ENCODE peak calls at places on chromosomes 12 and 14, in seven cellular contexts. One of them, this sample, is unnamed.

GRCh38 chr12:124497658-124498057 is 69.8 kb downstream of the NCOR2 start:
- DNase-seq in IMR-90: peak; percentile 96
- DNase-seq in GM23248: peak; percentile 99
- DNase-seq in SK-N-SH: peak; percentile 61
- DNase-seq in neuronal stem cell: no peak
- DNase-seq in endodermal cell: no peak
- DNase-seq in neural progenitor cell: no peak
- DNase-seq in this sample: no peak

GRCh38 chr14:39396448-39396847 is 35.8 kb downstream of the FBXO33 start:
- DNase-seq in IMR-90: peak; percentile 54
- DNase-seq in GM23248: peak; percentile 63
- DNase-seq in SK-N-SH: no peak
- DNase-seq in neuronal stem cell: no peak
- DNase-seq in endodermal cell: no peak
- DNase-seq in neural progenitor cell: no peak
- DNase-seq in this sample: no peak

GRCh38 chr12:62716037-62716436 is 218.9 kb downstream of the PPM1H start:
- DNase-seq in IMR-90: no peak
- DNase-seq in GM23248: no peak
- DNase-seq in SK-N-SH: no peak
- DNase-seq in neuronal stem cell: no peak
- DNase-seq in endodermal cell: no peak
- DNase-seq in neural progenitor cell: no peak
- DNase-seq in this sample: no peak

GRCh38 chr12:56581418-56582145 is 48.5 kb downstream of the BAZ2A start:
- DNase-seq in IMR-90: peak; percentile 69
- DNase-seq in GM23248: no peak
- DNase-seq in SK-N-SH: no peak
- DNase-seq in neuronal stem cell: no peak
- DNase-seq in endodermal cell: no peak
- DNase-seq in neural progenitor cell: no peak
- DNase-seq in this sample: no peak

GRCh38 chr14:49464885-49465284 is 121.3 kb downstream of the RPS29 start:
- DNase-seq in IMR-90: no peak
- DNase-seq in GM23248: peak; percentile 5
- DNase-seq in SK-N-SH: peak; percentile 5
- DNase-seq in neuronal stem cell: no peak
- DNase-seq in endodermal cell: peak; percentile 82
- DNase-seq in neural progenitor cell: peak; percentile 72
- DNase-seq in this sample: no peak

GRCh38 chr12:27343255-27344000 is 10.8 kb downstream of the BMAL2 start:
- DNase-seq in IMR-90: peak; percentile 97
- DNase-seq in GM23248: peak; percentile 94
- DNase-seq in SK-N-SH: no peak
- DNase-seq in neuronal stem cell: no peak
- DNase-seq in endodermal cell: no peak
- DNase-seq in neural progenitor cell: no peak
- DNase-seq in this sample: no peak

GRCh38 chr12:90128526-90128925 is 419.9 kb upstream of the ATP2B1 start:
- DNase-seq in IMR-90: no peak
- DNase-seq in GM23248: no peak
- DNase-seq in SK-N-SH: no peak
- DNase-seq in neuronal stem cell: no peak
- DNase-seq in endodermal cell: no peak
- DNase-seq in neural progenitor cell: no peak
- DNase-seq in this sample: no peak

GRCh38 chr14:35571598-35571997 is 37.6 kb downstream of the INSM2 start:
- DNase-seq in IMR-90: no peak
- DNase-seq in GM23248: no peak
- DNase-seq in SK-N-SH: no peak
- DNase-seq in neuronal stem cell: no peak
- DNase-seq in endodermal cell: no peak
- DNase-seq in neural progenitor cell: no peak
- DNase-seq in this sample: no peak

GRCh38 chr14:86788229-86788628 is 1204.8 kb downstream of the GALC start:
- DNase-seq in IMR-90: peak; percentile 47
- DNase-seq in GM23248: no peak
- DNase-seq in SK-N-SH: no peak
- DNase-seq in neuronal stem cell: no peak
- DNase-seq in endodermal cell: no peak
- DNase-seq in neural progenitor cell: no peak
- DNase-seq in this sample: no peak

GRCh38 chr12:109744991-109745942 is 31.6 kb downstream of the FAM222A start:
- DNase-seq in IMR-90: peak; percentile 24
- DNase-seq in GM23248: no peak
- DNase-seq in SK-N-SH: peak; percentile 4
- DNase-seq in neuronal stem cell: no peak
- DNase-seq in endodermal cell: peak; percentile 28
- DNase-seq in neural progenitor cell: no peak
- DNase-seq in this sample: peak; percentile 14

GRCh38 chr12:50740307-50740706 is 23.6 kb upstream of the ATF1 start:
- DNase-seq in IMR-90: no peak
- DNase-seq in GM23248: peak; percentile 63
- DNase-seq in SK-N-SH: no peak
- DNase-seq in neuronal stem cell: no peak
- DNase-seq in endodermal cell: no peak
- DNase-seq in neural progenitor cell: no peak
- DNase-seq in this sample: no peak

GRCh38 chr12:29691146-29691854 is 92.4 kb downstream of the TMTC1 start:
- DNase-seq in IMR-90: no peak
- DNase-seq in GM23248: no peak
- DNase-seq in SK-N-SH: no peak
- DNase-seq in neuronal stem cell: no peak
- DNase-seq in endodermal cell: peak; percentile 80
- DNase-seq in neural progenitor cell: peak; percentile 26
- DNase-seq in this sample: no peak
- H3K27ac ChIP-seq in IMR-90: no peak overlapping the region
- H3K27ac ChIP-seq in GM23248: no peak overlapping the region
- H3K27ac ChIP-seq in SK-N-SH: no peak overlapping the region
- H3K27ac ChIP-seq in neuronal stem cell: no peak overlapping the region
- H3K27ac ChIP-seq in endodermal cell: no peak overlapping the region
- H3K27ac ChIP-seq in neural progenitor cell: no peak overlapping the region
- H3K27ac ChIP-seq in this sample: no peak overlapping the region

GRCh38 chr12:6843118-6843902 is 2.6 kb downstream of the GNB3 start:
- DNase-seq in IMR-90: no peak
- DNase-seq in GM23248: no peak
- DNase-seq in SK-N-SH: peak; percentile 53
- DNase-seq in neuronal stem cell: no peak
- DNase-seq in endodermal cell: peak; percentile 92
- DNase-seq in neural progenitor cell: peak; percentile 37
- DNase-seq in this sample: no peak

GRCh38 chr12:6845395-6845794 is 4.7 kb downstream of the GNB3 start:
- DNase-seq in IMR-90: no peak
- DNase-seq in GM23248: no peak
- DNase-seq in SK-N-SH: no peak
- DNase-seq in neuronal stem cell: no peak
- DNase-seq in endodermal cell: no peak
- DNase-seq in neural progenitor cell: no peak
- DNase-seq in this sample: no peak

GRCh38 chr12:6847676-6848075 is 3.4 kb downstream of the CDCA3 start:
- DNase-seq in IMR-90: no peak
- DNase-seq in GM23248: no peak
- DNase-seq in SK-N-SH: no peak
- DNase-seq in neuronal stem cell: no peak
- DNase-seq in endodermal cell: no peak
- DNase-seq in neural progenitor cell: no peak
- DNase-seq in this sample: no peak

GRCh38 chr12:6849427-6849826 is 1.7 kb downstream of the CDCA3 start:
- DNase-seq in IMR-90: no peak
- DNase-seq in GM23248: no peak
- DNase-seq in SK-N-SH: no peak
- DNase-seq in neuronal stem cell: no peak
- DNase-seq in endodermal cell: no peak
- DNase-seq in neural progenitor cell: no peak
- DNase-seq in this sample: no peak

GRCh38 chr12:6846316-6846869 is 4.7 kb downstream of the CDCA3 start:
- DNase-seq in IMR-90: no peak
- DNase-seq in GM23248: no peak
- DNase-seq in SK-N-SH: no peak
- DNase-seq in neuronal stem cell: no peak
- DNase-seq in endodermal cell: no peak
- DNase-seq in neural progenitor cell: no peak
- DNase-seq in this sample: no peak
- H3K9ac ChIP-seq in IMR-90: no peak overlapping the region
- H3K9ac ChIP-seq in GM23248: no peak overlapping the region
- H3K9ac ChIP-seq in SK-N-SH: no peak overlapping the region
- H3K9ac ChIP-seq in neuronal stem cell: no peak overlapping the region
- H3K9ac ChIP-seq in endodermal cell: no peak overlapping the region
- H3K9ac ChIP-seq in neural progenitor cell: no peak overlapping the region
- H3K9ac ChIP-seq in this sample: no peak overlapping the region

GRCh38 chr12:108713471-108713870 is 17.8 kb downstream of the CORO1C start:
- DNase-seq in IMR-90: no peak
- DNase-seq in GM23248: no peak
- DNase-seq in SK-N-SH: no peak
- DNase-seq in neuronal stem cell: no peak
- DNase-seq in endodermal cell: no peak
- DNase-seq in neural progenitor cell: no peak
- DNase-seq in this sample: no peak
- H3K27ac ChIP-seq in IMR-90: peak overlapping the region; percentile 78
- H3K27ac ChIP-seq in GM23248: peak overlapping the region; percentile 16
- H3K27ac ChIP-seq in SK-N-SH: peak overlapping the region; percentile 48
- H3K27ac ChIP-seq in neuronal stem cell: no peak overlapping the region
- H3K27ac ChIP-seq in endodermal cell: no peak overlapping the region
- H3K27ac ChIP-seq in neural progenitor cell: no peak overlapping the region
- H3K27ac ChIP-seq in this sample: no peak overlapping the region

GRCh38 chr12:7130791-7131501 is 775 bp downstream of the CLSTN3 start:
- DNase-seq in IMR-90: peak; percentile 52
- DNase-seq in GM23248: peak; percentile 66
- DNase-seq in SK-N-SH: peak; percentile 78
- DNase-seq in neuronal stem cell: no peak
- DNase-seq in endodermal cell: peak; percentile 93
- DNase-seq in neural progenitor cell: peak; percentile 83
- DNase-seq in this sample: no peak
- H3K9ac ChIP-seq in IMR-90: peak overlapping the region; percentile 91
- H3K9ac ChIP-seq in GM23248: no peak overlapping the region
- H3K9ac ChIP-seq in SK-N-SH: peak overlapping the region; percentile 29
- H3K9ac ChIP-seq in neuronal stem cell: peak overlapping the region; percentile 85
- H3K9ac ChIP-seq in endodermal cell: peak overlapping the region; percentile 75
- H3K9ac ChIP-seq in neural progenitor cell: peak overlapping the region; percentile 63
- H3K9ac ChIP-seq in this sample: peak overlapping the region; percentile 47

DNA sequence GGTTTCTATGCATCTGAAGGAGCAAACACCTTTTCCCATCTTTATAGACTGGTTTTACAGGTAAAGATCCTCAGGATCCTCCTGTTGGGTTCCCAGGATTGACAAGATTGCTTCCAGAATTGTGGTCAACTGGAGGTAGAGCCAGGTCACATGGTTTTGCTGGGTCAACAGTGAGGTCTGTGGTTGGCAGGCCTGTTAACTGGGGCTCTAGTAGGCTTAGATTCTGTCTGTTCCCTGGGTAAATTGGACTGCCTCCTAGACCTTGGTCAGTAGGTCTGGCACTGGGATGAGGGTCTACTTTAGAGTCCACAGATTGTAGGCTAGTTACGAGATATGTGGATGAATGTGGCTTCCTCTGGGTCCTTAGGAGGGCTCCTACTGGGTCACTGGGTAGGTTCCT is 3.5 kb upstream of the PZP start:
- DNase-seq in IMR-90: no peak
- DNase-seq in GM23248: no peak
- DNase-seq in SK-N-SH: no peak
- DNase-seq in neuronal stem cell: no peak
- DNase-seq in endodermal cell: no peak
- DNase-seq in neural progenitor cell: no peak
- DNase-seq in this sample: no peak
- H3K27ac ChIP-seq in IMR-90: no peak overlapping the region
- H3K27ac ChIP-seq in GM23248: no peak overlapping the region
- H3K27ac ChIP-seq in SK-N-SH: no peak overlapping the region
- H3K27ac ChIP-seq in neuronal stem cell: no peak overlapping the region
- H3K27ac ChIP-seq in endodermal cell: no peak overlapping the region
- H3K27ac ChIP-seq in neural progenitor cell: no peak overlapping the region
- H3K27ac ChIP-seq in this sample: no peak overlapping the region